ENCODE peak calls at places on chromosomes 12 and 14, in four cellular contexts. G is GOT3; W is HFFc6; E is stimulated activated CD4-positive, alpha-beta T cell treated with anti-CD3 and anti-CD28 coated beads, Interleukin-15, amount 100 ng/mL, for 24 hours. H is an unnamed sample.
A peak's percentile ranks its signal among the peaks of the same experiment; 100 is the strongest.

GRCh38 chr12:131862084-131862441 is 32.4 kb upstream of the ULK1 start:
- DNase-seq in E (no peak), W (no peak), G (no peak), H (no peak)

GRCh38 chr14:94058674-94059138 is 22.3 kb downstream of the DDX24 start:
- DNase-seq in E (no peak), G (no peak), W (no peak), H (no peak)

GRCh38 chr14:32324601-32325000 is 4.5 kb upstream of the AKAP6 start:
- DNase-seq in W (no peak), E (no peak), G (no peak), H (no peak)

GRCh38 chr14:68824517-68825347 is 31.9 kb upstream of the ZFP36L1 start:
- DNase-seq in W (peak; percentile 60), G (no peak), E (peak; percentile 65), H (peak; percentile 83)

GRCh38 chr14:104881369-104881979 is 16.4 kb downstream of the CEP170B start:
- DNase-seq in W (no peak), G (no peak), E (peak; percentile 0), H (no peak)

GRCh38 chr14:60563113-60563512 is 54.2 kb downstream of the SIX6 start:
- DNase-seq in W (peak; percentile 19), E (no peak), G (no peak), H (peak; percentile 22)

GRCh38 chr14:65751510-65751909 is 339.0 kb downstream of the FUT8 start:
- DNase-seq in E (no peak), W (no peak), G (no peak), H (no peak)

GRCh38 chr14:41993687-41994086 is 387.0 kb downstream of the LRFN5 start:
- DNase-seq in E (no peak), W (no peak), G (no peak), H (no peak)

GRCh38 chr12:124517260-124518050 is 50.0 kb downstream of the NCOR2 start:
- DNase-seq in W (no peak), E (no peak), G (no peak), H (peak; percentile 37)

GRCh38 chr12:121301876-121302275 is 5.4 kb upstream of the CAMKK2 start:
- DNase-seq in E (no peak), G (no peak), W (peak; percentile 32), H (no peak)

GRCh38 chr14:93103392-93104080 is 12.2 kb downstream of the ITPK1 start:
- DNase-seq in E (peak; percentile 73), W (no peak), G (no peak), H (peak; percentile 55)

GRCh38 chr14:38065101-38065762 is 142.5 kb upstream of the SSTR1 start:
- DNase-seq in E (peak; percentile 37), W (peak; percentile 6), G (no peak), H (no peak)

GRCh38 chr12:9344540-9344939 is 136.3 kb upstream of the PZP start:
- DNase-seq in G (no peak), E (no peak), W (no peak), H (no peak)

GRCh38 chr12:6546016-6546415 is 9.8 kb downstream of the IFFO1 start:
- DNase-seq in G (no peak), E (no peak), W (no peak), H (no peak)

GRCh38 chr14:22190411-22191191 is 398.4 kb downstream of the DAD1 start:
- DNase-seq in W (peak; percentile 58), E (no peak), G (no peak), H (peak; percentile 39)

GRCh38 chr14:20807304-20807956 is 4.8 kb upstream of the RNASE1 start:
- DNase-seq in E (no peak), W (no peak), G (no peak), H (no peak)

GRCh38 chr12:65689508-65689907 is 134.8 kb upstream of the HMGA2 start:
- DNase-seq in G (no peak), E (no peak), W (no peak), H (no peak)

GRCh38 chr12:72560370-72560769 is 288.2 kb downstream of the TRHDE start:
- DNase-seq in W (no peak), E (no peak), G (no peak), H (no peak)

GRCh38 chr12:57460457-57461325 is 1.1 kb downstream of the GLI1 start:
- DNase-seq in E (peak; percentile 40), G (no peak), W (no peak), H (no peak)

GRCh38 chr12:127728729-127729128 is 538.2 kb upstream of the TMEM132C start:
- DNase-seq in G (no peak), W (no peak), E (no peak), H (no peak)

GRCh38 chr12:46524778-46525177 is 152.2 kb upstream of the SLC38A2 start:
- DNase-seq in W (peak; percentile 70), E (no peak), G (no peak), H (peak; percentile 76)

GRCh38 chr12:104058796-104059195 is 5.5 kb upstream of the HCFC2 start:
- DNase-seq in E (no peak), W (no peak), G (no peak), H (no peak)

GRCh38 chr12:72272731-72273498 is 745 bp downstream of the TRHDE start:
- DNase-seq in W (peak; percentile 63), E (no peak), G (no peak), H (peak; percentile 65)

GRCh38 chr12:54028324-54029201 is at the start of gene HOXC6:
- DNase-seq in G (no peak), W (no peak), E (no peak), H (no peak)

GRCh38 chr12:19979584-19979983 is 388.8 kb upstream of the PDE3A start:
- DNase-seq in G (no peak), E (no peak), W (no peak), H (no peak)

GRCh38 chr14:54603362-54603761 is 36.4 kb downstream of the SAMD4A start:
- DNase-seq in E (no peak), W (peak; percentile 66), G (no peak), H (peak; percentile 74)

GRCh38 chr14:76109087-76109880 is 42.4 kb upstream of the GPATCH2L start:
- DNase-seq in E (no peak), G (no peak), W (peak; percentile 15), H (peak; percentile 11)

GRCh38 chr12:113007166-113007565 is 28.8 kb downstream of the OAS2 start:
- DNase-seq in E (no peak), W (peak; percentile 73), G (peak; percentile 24), H (peak; percentile 94)

GRCh38 chr12:14946162-14946561 is 7.8 kb upstream of the ERP27 start:
- DNase-seq in W (no peak), G (no peak), E (no peak), H (no peak)

GRCh38 chr12:47825239-47825639 is 5.5 kb upstream of the HDAC7 start:
- DNase-seq in G (no peak), W (no peak), E (no peak), H (no peak)

GRCh38 chr12:47190271-47190750 is 110.6 kb upstream of the AMIGO2 start:
- DNase-seq in G (no peak), W (peak; percentile 45), E (peak; percentile 57), H (peak; percentile 37)

GRCh38 chr14:103856105-103856504 is 8.7 kb upstream of the PPP1R13B start:
- DNase-seq in E (no peak), W (no peak), G (no peak), H (no peak)

GRCh38 chr12:32264995-32265394 is 134.4 kb upstream of the FGD4 start:
- DNase-seq in G (no peak), W (no peak), E (no peak), H (no peak)

GRCh38 chr12:103482365-103482764 is 13.4 kb downstream of the C12orf42 start:
- DNase-seq in G (no peak), W (no peak), E (no peak), H (no peak)

GRCh38 chr12:87827638-87828264 is 201.4 kb downstream of the C12orf50 start:
- DNase-seq in W (no peak), E (no peak), G (no peak), H (peak; percentile 68)

H was measured in EL.